ENCODE peak calls at places on chromosomes 13 and 19, in four cellular contexts. P is OCI-LY7, B is neural progenitor cell, K is PC-3. Y is an unnamed sample.

GRCh38 chr13:49733181-49733951 is 42.1 kb upstream of the EBPL start:
- DNase-seq in P (no peak), B (no peak), K (no peak), Y (peak)

GRCh38 chr19:53019684-53020083 is 6.0 kb downstream of the ERVV-1 start:
- DNase-seq in P (peak), B (peak), K (no peak), Y (no peak)

GRCh38 chr13:51538626-51539179 is 45.6 kb upstream of the WDFY2 start:
- DNase-seq in P (no peak), B (no peak), K (no peak), Y (no peak)

GRCh38 chr19:28582344-28582743 is 630.6 kb downstream of the UQCRFS1 start:
- DNase-seq in P (no peak), B (no peak), K (no peak), Y (no peak)

GRCh38 chr19:5547881-5548280 is 19.9 kb downstream of the TINCR start:
- DNase-seq in P (peak), B (peak), K (peak), Y (peak)

GRCh38 chr19:33819875-33820781 is 23.5 kb downstream of the KCTD15 start:
- DNase-seq in P (peak), B (peak), K (peak), Y (peak)

GRCh38 chr13:31225180-31225579 is 25.4 kb downstream of the B3GLCT start:
- DNase-seq in P (no peak), B (no peak), K (no peak), Y (peak)

GRCh38 chr19:49884760-49885159 is 7.3 kb downstream of the TBC1D17 start:
- DNase-seq in P (no peak), B (no peak), K (peak), Y (no peak)

GRCh38 chr13:38763446-38764381 is 76.8 kb downstream of the FREM2 start:
- DNase-seq in P (peak), B (peak), K (peak), Y (peak)

GRCh38 chr13:88622362-88622973 is 951.3 kb downstream of the SLITRK5 start:
- DNase-seq in P (no peak), B (no peak), K (no peak), Y (no peak)

GRCh38 chr19:17234911-17235617 is 9.0 kb downstream of the OCEL1 start:
- DNase-seq in P (peak), B (peak), K (peak), Y (no peak)

GRCh38 chr19:22532388-22533310 is 101.5 kb upstream of the ZNF492 start:
- DNase-seq in P (no peak), B (no peak), K (no peak), Y (no peak)

GRCh38 chr19:17734146-17734545 is 14.9 kb downstream of the MAP1S start:
- DNase-seq in P (no peak), B (no peak), K (no peak), Y (no peak)

GRCh38 chr13:36282818-36283432 is 14.7 kb downstream of the CCDC169 start:
- DNase-seq in P (peak), B (peak), K (peak), Y (peak)

GRCh38 chr13:48431431-48431830 is 18.5 kb upstream of the LPAR6 start:
- DNase-seq in P (no peak), B (peak), K (no peak), Y (no peak)

GRCh38 chr13:39602614-39603366 is at the start of gene LHFPL6:
- DNase-seq in P (peak), B (peak), K (peak), Y (peak)

GRCh38 chr13:41648314-41648935 is 191.1 kb downstream of the RGCC start:
- DNase-seq in P (no peak), B (no peak), K (peak), Y (peak)

GRCh38 chr13:113413898-113414282 is 39.4 kb downstream of the ADPRHL1 start:
- DNase-seq in P (no peak), B (peak), K (no peak), Y (no peak)

GRCh38 chr13:75492389-75492788 is 10.4 kb upstream of the TBC1D4 start:
- DNase-seq in P (no peak), B (no peak), K (no peak), Y (no peak)

GRCh38 chr19:38900220-38900629 is 456 bp downstream of the NFKBIB start:
- DNase-seq in P (no peak), B (no peak), K (no peak), Y (no peak)

GRCh38 chr19:3324405-3324856 is 42.0 kb upstream of the NFIC start:
- DNase-seq in P (peak), B (peak), K (peak), Y (no peak)

GRCh38 chr19:28297036-28297435 is 915.9 kb downstream of the UQCRFS1 start:
- DNase-seq in P (no peak), B (no peak), K (no peak), Y (no peak)

GRCh38 chr19:32407004-32407992 is 1.7 kb downstream of the DPY19L3 start:
- DNase-seq in P (no peak), B (no peak), K (peak), Y (no peak)

GRCh38 chr19:41607668-41608067 is 19.2 kb downstream of the CEACAM4 start:
- DNase-seq in P (no peak), B (no peak), K (no peak), Y (no peak)

GRCh38 chr13:99450416-99450815 is 50.9 kb upstream of the TM9SF2 start:
- DNase-seq in P (no peak), B (no peak), K (no peak), Y (no peak)

GRCh38 chr19:13460045-13460444 is 46.2 kb downstream of the CACNA1A start:
- DNase-seq in P (no peak), B (peak), K (peak), Y (no peak)

GRCh38 chr13:49240017-49240416 is 7.7 kb upstream of the CDADC1 start:
- DNase-seq in P (peak), B (peak), K (peak), Y (peak)

GRCh38 chr19:6710273-6711077 is 10.0 kb downstream of the C3 start:
- DNase-seq in P (no peak), B (peak), K (peak), Y (no peak)

GRCh38 chr13:21259571-21260455 is 83.4 kb downstream of the MRPL57 start:
- DNase-seq in P (no peak), B (no peak), K (no peak), Y (no peak)

GRCh38 chr19:46489445-46490272 is 6.0 kb downstream of the PNMA8B start:
- DNase-seq in P (no peak), B (peak), K (no peak), Y (peak)

GRCh38 chr13:39451301-39451700 is 151.7 kb downstream of the LHFPL6 start:
- DNase-seq in P (peak), B (no peak), K (no peak), Y (peak)

GRCh38 chr13:71300602-71301001 is 566.4 kb downstream of the DACH1 start:
- DNase-seq in P (no peak), B (no peak), K (no peak), Y (no peak)

GRCh38 chr13:111387945-111388600 is 67.6 kb downstream of the TEX29 start:
- DNase-seq in P (no peak), B (no peak), K (no peak), Y (no peak)

GRCh38 chr13:79451500-79451962 is 29.4 kb upstream of the NDFIP2 start:
- DNase-seq in P (no peak), B (no peak), K (peak), Y (peak)

GRCh38 chr13:77827350-77827749 is 91.3 kb downstream of the EDNRB start:
- DNase-seq in P (no peak), B (no peak), K (no peak), Y (no peak)

GRCh38 chr13:54536112-54536511 is 1507.5 kb downstream of the OLFM4 start:
- DNase-seq in P (no peak), B (peak), K (peak), Y (peak)

GRCh38 chr19:34962281-34962944 is 1.6 kb downstream of the ZNF792 start:
- DNase-seq in P (peak), B (no peak), K (peak), Y (no peak)

GRCh38 chr13:42354246-42355117 is 82.5 kb downstream of the AKAP11 start:
- DNase-seq in P (peak), B (peak), K (peak), Y (peak)

GRCh38 chr13:30143671-30144400 is 163.5 kb downstream of the KATNAL1 start:
- DNase-seq in P (peak), B (no peak), K (no peak), Y (peak)

GRCh38 chr13:30145709-30146367 is 161.5 kb downstream of the KATNAL1 start:
- DNase-seq in P (no peak), B (no peak), K (no peak), Y (no peak)

GRCh38 chr13:30140973-30141372 is 166.4 kb downstream of the KATNAL1 start:
- DNase-seq in P (no peak), B (no peak), K (no peak), Y (no peak)

GRCh38 chr13:30141773-30142501 is 165.4 kb downstream of the KATNAL1 start:
- DNase-seq in P (no peak), B (no peak), K (no peak), Y (no peak)

GRCh38 chr13:30142502-30143211 is 164.7 kb downstream of the KATNAL1 start:
- DNase-seq in P (no peak), B (no peak), K (peak), Y (peak)
- TF ChIP-seq EZH2phosphoT487 in P (no peak), B (no peak), K (no peak), Y (no peak)

DNA sequence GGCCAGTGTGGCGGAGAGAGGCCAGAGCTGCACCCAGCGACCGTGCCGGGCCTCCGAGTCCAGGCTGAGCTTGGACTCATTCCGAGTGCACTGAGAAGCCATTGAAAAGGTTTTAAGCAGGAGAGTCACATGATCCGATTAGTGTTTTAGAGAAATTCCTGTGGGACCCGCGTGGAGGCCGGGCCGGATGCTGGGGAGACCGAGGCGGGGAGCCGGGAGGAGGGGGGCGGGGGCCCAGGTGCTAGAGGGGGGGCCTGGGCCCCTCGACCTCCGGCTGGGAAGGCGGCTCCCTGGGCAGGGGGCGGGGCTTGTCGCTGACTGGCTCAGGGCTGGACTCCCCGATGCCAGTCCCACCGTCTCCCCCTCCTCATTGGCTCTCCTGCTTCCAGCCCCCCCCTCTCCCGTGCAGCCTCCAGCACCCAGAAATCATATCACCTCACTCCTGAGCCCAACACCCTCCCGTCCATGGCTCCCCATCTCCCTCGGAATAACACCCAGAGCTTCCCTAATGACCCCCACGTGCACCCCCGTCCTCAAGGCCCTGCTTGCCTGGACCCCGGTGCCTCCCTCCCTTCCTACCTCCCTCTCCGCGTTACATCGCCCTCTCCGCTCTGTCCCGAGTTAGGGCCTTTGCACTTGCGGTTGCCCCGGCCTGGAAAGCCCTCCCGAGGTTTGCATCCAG is 5.2 kb upstream of the ZNF579 start:
- DNase-seq in P (peak), B (peak), K (no peak), Y (peak)
- TF ChIP-seq EZH2phosphoT487 in P (no peak), B (no peak), K (no peak), Y (no peak)

GRCh38 chr13:102598061-102598460 is 1.3 kb downstream of the TPP2 start:
- DNase-seq in P (no peak), B (no peak), K (no peak), Y (no peak)

GRCh38 chr13:102599451-102600012 is 2.7 kb downstream of the TPP2 start:
- DNase-seq in P (no peak), B (no peak), K (no peak), Y (no peak)

GRCh38 chr13:102596147-102597028 is at the start of gene TPP2:
- DNase-seq in P (peak), B (peak), K (peak), Y (peak)

GRCh38 chr13:102591988-102592781 is 4.6 kb upstream of the TPP2 start:
- DNase-seq in P (peak), B (peak), K (peak), Y (peak)

DNA sequence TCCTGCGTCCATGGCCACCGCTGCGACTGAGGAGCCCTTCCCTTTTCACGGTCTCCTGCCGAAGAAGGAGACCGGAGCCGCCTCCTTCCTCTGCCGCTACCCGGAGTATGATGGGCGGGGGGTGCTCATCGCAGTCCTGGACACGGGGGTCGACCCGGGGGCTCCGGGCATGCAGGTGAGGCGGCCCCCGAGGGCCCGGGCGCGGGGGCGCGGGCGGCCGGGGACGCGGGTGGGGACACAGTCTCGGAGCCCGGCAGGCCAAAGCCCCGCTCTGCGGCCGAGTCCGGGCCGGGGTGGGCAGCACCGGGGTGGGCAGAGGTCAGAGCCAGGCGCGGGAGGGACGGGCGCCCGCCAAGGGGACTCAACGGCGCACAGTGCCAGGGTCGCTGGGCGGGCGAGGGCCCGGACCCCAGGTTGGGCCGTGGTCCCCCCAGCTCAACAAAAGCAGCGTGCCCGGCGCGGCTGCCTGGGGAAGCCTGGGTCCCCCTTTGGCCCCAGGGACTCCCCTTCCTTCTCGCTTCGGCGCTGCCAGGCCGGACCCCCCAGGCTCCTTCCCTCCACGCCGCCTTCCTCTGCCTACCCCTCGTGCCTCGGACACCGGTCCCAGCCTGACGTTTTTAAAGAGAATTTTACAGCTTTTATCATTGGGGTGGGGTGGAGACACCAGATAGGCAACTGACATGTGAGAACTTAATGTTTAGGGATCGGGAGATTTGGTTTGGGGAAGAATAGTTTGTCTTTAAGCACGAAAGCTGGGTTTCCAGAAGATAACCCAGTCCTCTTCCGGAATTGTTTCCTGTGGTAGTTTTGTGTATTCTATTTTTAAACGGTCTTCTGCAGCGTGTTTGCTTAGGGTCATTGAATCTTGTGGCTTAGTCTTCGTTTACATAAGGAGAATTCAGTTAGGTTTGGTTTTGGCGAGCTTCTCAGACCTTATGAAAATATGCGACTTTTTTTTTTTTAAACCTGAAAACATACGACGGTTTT is 536 bp downstream of the TPP2 start:
- DNase-seq in P (peak), B (peak), K (peak), Y (peak)
- TF ChIP-seq EZH2phosphoT487 in P (no peak), B (no peak), K (no peak), Y (no peak)

GRCh38 chr19:1397838-1398237 is 3.5 kb downstream of the GAMT start:
- DNase-seq in P (no peak), B (no peak), K (no peak), Y (no peak)
- TF ChIP-seq EZH2phosphoT487 in P (no peak), B (no peak), K (no peak), Y (no peak)

DNA sequence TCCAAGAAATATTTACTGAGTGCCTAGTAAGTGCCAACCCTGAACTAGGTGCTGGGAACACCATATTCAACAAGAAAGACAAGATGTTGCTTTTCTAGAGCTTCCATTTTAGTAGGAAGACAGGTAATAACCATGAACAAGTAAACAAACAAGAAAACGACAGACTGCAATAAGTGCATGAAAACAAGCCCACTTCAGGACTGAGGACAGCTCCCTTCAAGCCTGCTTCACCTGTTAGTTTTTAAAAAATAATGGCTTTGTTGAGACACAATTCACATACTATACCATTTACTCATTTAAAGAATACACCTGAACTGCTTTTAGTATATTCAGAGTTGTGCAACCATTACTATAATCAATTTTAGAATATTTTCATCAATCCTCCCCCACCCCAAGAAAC is 30.4 kb downstream of the CYP4F22 start:
- DNase-seq in P (no peak), B (no peak), K (peak), Y (no peak)
- TF ChIP-seq EZH2phosphoT487 in P (no peak), B (no peak), K (no peak), Y (no peak)

GRCh38 chr13:90413548-90413947 is 933.9 kb upstream of the MIR17HG start:
- DNase-seq in P (no peak), B (no peak), K (no peak), Y (no peak)

GRCh38 chr13:90416519-90416918 is 931.0 kb upstream of the MIR17HG start:
- DNase-seq in P (no peak), B (no peak), K (peak), Y (no peak)

GRCh38 chr13:90412980-90413379 is 934.5 kb upstream of the MIR17HG start:
- DNase-seq in P (no peak), B (no peak), K (no peak), Y (no peak)

GRCh38 chr13:90415902-90416301 is 931.6 kb upstream of the MIR17HG start:
- DNase-seq in P (no peak), B (no peak), K (no peak), Y (no peak)

GRCh38 chr13:90414691-90415596 is 932.5 kb upstream of the MIR17HG start:
- DNase-seq in P (no peak), B (no peak), K (peak), Y (no peak)
- TF ChIP-seq EZH2phosphoT487 in P (no peak), B (no peak), K (no peak), Y (no peak)